ENCODE peak calls at places on chromosomes 3 and 15, in five cellular contexts. S is GM23338, N is SK-N-SH, K is K562, I is breast epithelium. X is an unnamed sample.

GRCh38 chr3:196073188-196073838 is 8.6 kb downstream of the TFRC start:
- DNase-seq in S (peak; percentile 83), N (peak; percentile 77), K (peak; percentile 75), I (no peak), X (no peak)

GRCh38 chr3:75224419-75224818 is 439.7 kb upstream of the FRG2C start:
- DNase-seq in S (no peak), N (no peak), K (no peak), I (no peak), X (no peak)

GRCh38 chr15:63502137-63502801 is 2.1 kb upstream of the USP3 start:
- DNase-seq in S (no peak), N (no peak), K (no peak), I (peak; percentile 70), X (no peak)

GRCh38 chr15:38454687-38455071 is 752 bp downstream of the FAM98B start:
- DNase-seq in S (no peak), N (no peak), K (no peak), I (no peak), X (no peak)

GRCh38 chr3:123571973-123572365 is 12.9 kb downstream of the HACD2 start:
- DNase-seq in S (no peak), N (no peak), K (no peak), I (no peak), X (no peak)

GRCh38 chr3:18119866-18120265 is 305.3 kb downstream of the SATB1 start:
- DNase-seq in S (no peak), N (no peak), K (no peak), I (no peak), X (no peak)

GRCh38 chr3:131348911-131349310 is 32.7 kb upstream of the NUDT16 start:
- DNase-seq in S (no peak), N (no peak), K (no peak), I (no peak), X (no peak)

GRCh38 chr15:33963831-33964664 is 4.2 kb upstream of the CHRM5 start:
- DNase-seq in S (peak; percentile 75), N (peak; percentile 47), K (peak; percentile 47), I (no peak), X (no peak)

GRCh38 chr3:24678441-24678865 is 183.8 kb upstream of the THRB start:
- DNase-seq in S (no peak), N (no peak), K (peak; percentile 15), I (no peak), X (no peak)

GRCh38 chr15:43544266-43544665 is 26.9 kb downstream of the MAP1A start:
- DNase-seq in S (no peak), N (no peak), K (no peak), I (no peak), X (no peak)

GRCh38 chr3:192395506-192395905 is 331.8 kb downstream of the FGF12 start:
- DNase-seq in S (no peak), N (no peak), K (no peak), I (no peak), X (no peak)

DNA sequence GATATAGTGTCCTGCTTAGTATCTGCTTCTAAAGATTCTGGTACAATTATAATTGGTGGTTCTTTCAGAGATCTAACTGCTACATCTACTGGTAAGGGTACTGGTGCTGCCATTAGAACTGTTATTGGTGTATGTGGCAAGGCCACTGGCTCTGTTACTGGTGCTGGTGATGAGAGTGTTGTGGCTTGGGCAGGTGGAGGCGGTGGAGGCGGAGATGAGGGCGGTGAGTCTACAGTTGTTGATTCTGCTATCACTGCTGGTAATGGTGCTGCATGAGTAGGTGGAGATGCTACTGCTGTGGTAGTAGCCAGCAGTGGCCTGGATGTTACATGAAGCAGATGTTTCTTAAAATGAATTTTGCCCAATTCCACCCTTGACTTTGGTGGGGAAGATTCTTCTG is 40.1 kb downstream of the SETD2 start:
- DNase-seq in S (no peak), N (no peak), K (no peak), I (no peak), X (no peak)
- H3K36me3 ChIP-seq in S (peaks cover 33% of the 10 kb centered on the region), N (peaks cover 41% of the 10 kb centered on the region), K (peaks cover 72% of the 10 kb centered on the region), I (no peaks in the 10 kb centered on the region), X (peaks cover 73% of the 10 kb centered on the region)

GRCh38 chr3:61357902-61358301 is 106.7 kb upstream of the FHIT start:
- DNase-seq in S (no peak), N (peak; percentile 24), K (no peak), I (no peak), X (no peak)
- TF ChIP-seq POLR2AphosphoS5 in S (no peak), N (no peak), K (no peak), I (no peak), X (no peak)

DNA sequence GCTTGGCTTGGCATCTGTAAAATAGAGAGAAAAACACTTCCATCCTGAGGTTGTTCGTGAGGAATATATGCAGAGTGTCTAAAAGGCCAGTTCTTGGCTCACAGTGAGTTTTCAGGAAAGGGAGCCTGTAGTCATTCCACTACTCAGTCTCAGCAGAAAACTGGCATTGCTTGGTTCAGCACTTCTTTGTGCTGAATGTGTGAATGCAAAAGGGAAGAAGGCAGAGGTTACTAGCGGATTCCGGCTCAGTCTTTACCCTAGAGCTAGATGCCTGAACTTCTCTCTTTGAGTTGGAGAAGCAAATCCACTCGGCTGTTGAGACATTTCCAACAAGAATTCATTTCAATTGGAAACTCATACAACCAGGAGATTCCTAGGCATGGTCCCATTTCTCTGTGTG is 23.1 kb upstream of the FRMD4B start:
- DNase-seq in S (no peak), N (no peak), K (no peak), I (no peak), X (no peak)
- H3K4me3 ChIP-seq in S (no peak overlapping the region), N (no peak overlapping the region), K (no peak overlapping the region), I (no peak overlapping the region), X (no peak overlapping the region)

GRCh38 chr3:15015456-15015855 is 49.7 kb downstream of the MRPS25 start:
- DNase-seq in S (no peak), N (no peak), K (no peak), I (no peak), X (no peak)
- H3K36me3 ChIP-seq in S (peaks cover 38% of the 10 kb centered on the region), N (peaks cover 60% of the 10 kb centered on the region), K (peaks cover 65% of the 10 kb centered on the region), I (no peaks in the 10 kb centered on the region), X (peaks cover 12% of the 10 kb centered on the region)

DNA sequence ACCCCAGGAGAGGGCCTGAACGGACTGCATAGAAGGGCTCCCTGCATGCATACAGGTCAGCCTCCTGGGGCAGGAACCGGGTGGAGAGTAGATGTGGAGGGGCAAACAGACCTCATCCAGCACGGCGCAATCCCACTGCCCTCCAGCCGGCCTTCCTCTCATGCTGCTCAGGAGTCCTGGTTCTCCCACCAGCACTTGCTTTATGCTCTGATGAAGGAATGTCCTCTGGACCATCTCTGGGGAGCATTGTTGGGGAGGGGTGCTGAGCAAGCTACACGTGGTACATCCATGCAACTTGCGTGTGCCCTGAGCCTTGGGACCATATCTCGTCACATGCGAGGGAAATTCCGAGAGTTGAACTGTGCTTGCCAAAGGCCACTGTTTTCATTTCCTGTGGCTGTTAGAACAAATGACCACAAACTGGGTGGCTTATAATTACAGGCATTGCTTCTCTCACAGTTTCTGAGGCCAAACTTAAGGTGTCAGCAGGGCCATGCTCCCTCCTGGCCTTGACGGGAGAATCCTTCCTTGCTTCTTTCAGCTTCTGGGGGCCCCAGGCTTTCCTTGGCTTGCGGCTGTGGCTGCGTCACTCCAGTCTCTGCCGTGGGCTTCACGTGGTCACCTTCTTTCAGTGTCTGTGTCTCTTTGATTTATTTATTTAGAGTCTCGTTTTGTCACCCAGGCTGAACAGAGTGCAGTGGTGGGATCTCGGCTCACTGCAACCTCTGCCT is 12.2 kb downstream of the SELENOS start:
- DNase-seq in S (no peak), N (no peak), K (no peak), I (no peak), X (peak; percentile 62)
- TF ChIP-seq POLR2AphosphoS5 in S (no peak), N (no peak), K (no peak), I (no peak), X (peak; percentile 66)

GRCh38 chr3:69999191-70000027 is at the start of gene SAMMSON:
- DNase-seq in S (peak; percentile 60), N (no peak), K (peak; percentile 94), I (peak; percentile 50), X (no peak)
- H3K4me3 ChIP-seq in S (no peak within 1 kb of the TSS), N (no peak within 1 kb of the TSS), K (peak within 1 kb of the TSS; percentile 53), I (peak within 1 kb of the TSS; percentile 12), X (no peak within 1 kb of the TSS)

GRCh38 chr3:101816215-101817149 is 32.8 kb upstream of the NFKBIZ start:
- DNase-seq in S (no peak), N (no peak), K (no peak), I (no peak), X (no peak)
- H3K36me3 ChIP-seq in S (peaks cover 3% of the 10 kb centered on the region), N (peaks cover 25% of the 10 kb centered on the region), K (no peaks in the 10 kb centered on the region), I (no peaks in the 10 kb centered on the region), X (peaks cover 19% of the 10 kb centered on the region)

GRCh38 chr3:86087160-86087871 is 903.6 kb downstream of the VGLL3 start:
- DNase-seq in S (no peak), N (no peak), K (no peak), I (no peak), X (no peak)
- TF ChIP-seq POLR2AphosphoS5 in S (no peak), N (no peak), K (no peak), I (no peak), X (no peak)

X was measured in spleen.